ENCODE peak calls at places on chromosomes 5 and 9, in six cellular contexts. One of them, this sample, is unnamed.

GRCh38 chr5:160470437-160471341 is 49.0 kb downstream of the PTTG1 start:
- DNase-seq in GM04503: no peak
- DNase-seq in stimulated activated CD8-positive, alpha-beta memory T cell treated with anti-CD3 and anti-CD28 coated beads, Interleukin-15, amount 100 ng/mL, for 4 hours: no peak
- DNase-seq in astrocyte: peak; percentile 63
- DNase-seq in ovary: no peak
- DNase-seq in GM10248: no peak
- DNase-seq in this sample: no peak

GRCh38 chr5:891837-892389 is 688 bp downstream of the BRD9 start:
- DNase-seq in GM04503: no peak
- DNase-seq in astrocyte: no peak
- DNase-seq in stimulated activated CD8-positive, alpha-beta memory T cell treated with anti-CD3 and anti-CD28 coated beads, Interleukin-15, amount 100 ng/mL, for 4 hours: no peak
- DNase-seq in GM10248: peak; percentile 49
- DNase-seq in ovary: no peak
- DNase-seq in this sample: no peak

GRCh38 chr9:21688108-21689102 is 114.0 kb upstream of the MTAP start:
- DNase-seq in stimulated activated CD8-positive, alpha-beta memory T cell treated with anti-CD3 and anti-CD28 coated beads, Interleukin-15, amount 100 ng/mL, for 4 hours: no peak
- DNase-seq in ovary: peak; percentile 8
- DNase-seq in astrocyte: peak; percentile 99
- DNase-seq in GM04503: peak; percentile 89
- DNase-seq in GM10248: no peak
- DNase-seq in this sample: no peak

GRCh38 chr9:90299963-90300362 is 342.7 kb downstream of the DIRAS2 start:
- DNase-seq in GM04503: no peak
- DNase-seq in GM10248: no peak
- DNase-seq in stimulated activated CD8-positive, alpha-beta memory T cell treated with anti-CD3 and anti-CD28 coated beads, Interleukin-15, amount 100 ng/mL, for 4 hours: no peak
- DNase-seq in ovary: no peak
- DNase-seq in astrocyte: no peak
- DNase-seq in this sample: no peak

GRCh38 chr9:98172604-98173003 is 19.8 kb downstream of the CORO2A start:
- DNase-seq in GM10248: no peak
- DNase-seq in astrocyte: no peak
- DNase-seq in GM04503: no peak
- DNase-seq in stimulated activated CD8-positive, alpha-beta memory T cell treated with anti-CD3 and anti-CD28 coated beads, Interleukin-15, amount 100 ng/mL, for 4 hours: no peak
- DNase-seq in ovary: no peak
- DNase-seq in this sample: peak; percentile 55

GRCh38 chr5:135654646-135655045 is 75.9 kb upstream of the CXCL14 start:
- DNase-seq in stimulated activated CD8-positive, alpha-beta memory T cell treated with anti-CD3 and anti-CD28 coated beads, Interleukin-15, amount 100 ng/mL, for 4 hours: no peak
- DNase-seq in GM04503: no peak
- DNase-seq in GM10248: no peak
- DNase-seq in astrocyte: no peak
- DNase-seq in ovary: no peak
- DNase-seq in this sample: no peak

GRCh38 chr9:14652729-14653377 is 40.4 kb downstream of the ZDHHC21 start:
- DNase-seq in astrocyte: peak; percentile 2
- DNase-seq in stimulated activated CD8-positive, alpha-beta memory T cell treated with anti-CD3 and anti-CD28 coated beads, Interleukin-15, amount 100 ng/mL, for 4 hours: no peak
- DNase-seq in ovary: no peak
- DNase-seq in GM04503: no peak
- DNase-seq in GM10248: no peak
- DNase-seq in this sample: peak; percentile 13

GRCh38 chr5:147190236-147190815 is 44.5 kb upstream of the STK32A start:
- DNase-seq in stimulated activated CD8-positive, alpha-beta memory T cell treated with anti-CD3 and anti-CD28 coated beads, Interleukin-15, amount 100 ng/mL, for 4 hours: no peak
- DNase-seq in GM10248: no peak
- DNase-seq in GM04503: no peak
- DNase-seq in astrocyte: peak; percentile 93
- DNase-seq in ovary: no peak
- DNase-seq in this sample: no peak

GRCh38 chr5:143400541-143401252 is 2.8 kb downstream of the NR3C1 start:
- DNase-seq in GM10248: no peak
- DNase-seq in ovary: no peak
- DNase-seq in GM04503: no peak
- DNase-seq in astrocyte: peak; percentile 20
- DNase-seq in stimulated activated CD8-positive, alpha-beta memory T cell treated with anti-CD3 and anti-CD28 coated beads, Interleukin-15, amount 100 ng/mL, for 4 hours: no peak
- DNase-seq in this sample: peak; percentile 66

GRCh38 chr9:86990276-86990675 is 43.0 kb upstream of the GAS1 start:
- DNase-seq in astrocyte: no peak
- DNase-seq in GM04503: no peak
- DNase-seq in stimulated activated CD8-positive, alpha-beta memory T cell treated with anti-CD3 and anti-CD28 coated beads, Interleukin-15, amount 100 ng/mL, for 4 hours: no peak
- DNase-seq in ovary: no peak
- DNase-seq in GM10248: no peak
- DNase-seq in this sample: no peak

GRCh38 chr5:37838152-37838932 is 1.5 kb downstream of the GDNF start:
- DNase-seq in astrocyte: no peak
- DNase-seq in ovary: peak; percentile 28
- DNase-seq in GM10248: peak; percentile 26
- DNase-seq in stimulated activated CD8-positive, alpha-beta memory T cell treated with anti-CD3 and anti-CD28 coated beads, Interleukin-15, amount 100 ng/mL, for 4 hours: no peak
- DNase-seq in GM04503: no peak
- DNase-seq in this sample: no peak

GRCh38 chr5:176542596-176543427 is 5.6 kb upstream of the RNF44 start:
- DNase-seq in GM04503: no peak
- DNase-seq in astrocyte: no peak
- DNase-seq in stimulated activated CD8-positive, alpha-beta memory T cell treated with anti-CD3 and anti-CD28 coated beads, Interleukin-15, amount 100 ng/mL, for 4 hours: no peak
- DNase-seq in GM10248: peak; percentile 64
- DNase-seq in ovary: peak; percentile 26
- DNase-seq in this sample: no peak

GRCh38 chr9:131100445-131100844 is 4.1 kb downstream of the AIF1L start:
- DNase-seq in astrocyte: no peak
- DNase-seq in stimulated activated CD8-positive, alpha-beta memory T cell treated with anti-CD3 and anti-CD28 coated beads, Interleukin-15, amount 100 ng/mL, for 4 hours: no peak
- DNase-seq in ovary: no peak
- DNase-seq in GM04503: no peak
- DNase-seq in GM10248: no peak
- DNase-seq in this sample: no peak

GRCh38 chr5:423626-424258 is 19.2 kb upstream of the EXOC3 start:
- DNase-seq in GM10248: no peak
- DNase-seq in ovary: no peak
- DNase-seq in astrocyte: no peak
- DNase-seq in stimulated activated CD8-positive, alpha-beta memory T cell treated with anti-CD3 and anti-CD28 coated beads, Interleukin-15, amount 100 ng/mL, for 4 hours: no peak
- DNase-seq in GM04503: no peak
- DNase-seq in this sample: no peak

GRCh38 chr9:113221800-113222481 is 597 bp downstream of the SLC31A1 start:
- DNase-seq in astrocyte: no peak
- DNase-seq in ovary: no peak
- DNase-seq in stimulated activated CD8-positive, alpha-beta memory T cell treated with anti-CD3 and anti-CD28 coated beads, Interleukin-15, amount 100 ng/mL, for 4 hours: no peak
- DNase-seq in GM04503: peak; percentile 6
- DNase-seq in GM10248: no peak
- DNase-seq in this sample: no peak

GRCh38 chr9:33480094-33480493 is 6.4 kb upstream of the NOL6 start:
- DNase-seq in stimulated activated CD8-positive, alpha-beta memory T cell treated with anti-CD3 and anti-CD28 coated beads, Interleukin-15, amount 100 ng/mL, for 4 hours: no peak
- DNase-seq in GM04503: no peak
- DNase-seq in ovary: no peak
- DNase-seq in astrocyte: no peak
- DNase-seq in GM10248: no peak
- DNase-seq in this sample: no peak

GRCh38 chr5:14059810-14060209 is 83.3 kb upstream of the TRIO start:
- DNase-seq in stimulated activated CD8-positive, alpha-beta memory T cell treated with anti-CD3 and anti-CD28 coated beads, Interleukin-15, amount 100 ng/mL, for 4 hours: no peak
- DNase-seq in GM04503: no peak
- DNase-seq in ovary: no peak
- DNase-seq in GM10248: no peak
- DNase-seq in astrocyte: peak; percentile 15
- DNase-seq in this sample: no peak

GRCh38 chr9:76194896-76195295 is 199.3 kb downstream of the RFK start:
- DNase-seq in stimulated activated CD8-positive, alpha-beta memory T cell treated with anti-CD3 and anti-CD28 coated beads, Interleukin-15, amount 100 ng/mL, for 4 hours: no peak
- DNase-seq in GM04503: no peak
- DNase-seq in GM10248: no peak
- DNase-seq in astrocyte: peak; percentile 59
- DNase-seq in ovary: no peak
- DNase-seq in this sample: no peak

GRCh38 chr5:159242656-159243055 is 20.4 kb upstream of the UBLCP1 start:
- DNase-seq in GM10248: no peak
- DNase-seq in astrocyte: no peak
- DNase-seq in ovary: no peak
- DNase-seq in stimulated activated CD8-positive, alpha-beta memory T cell treated with anti-CD3 and anti-CD28 coated beads, Interleukin-15, amount 100 ng/mL, for 4 hours: no peak
- DNase-seq in GM04503: no peak
- DNase-seq in this sample: no peak